ENCODE peak calls at places on chromosome 14, in six cellular contexts. I is activated naive CD4-positive, alpha-beta T cell treated with Interleukin-2 at 50 U/mL for 16 hours; A is gastrocnemius medialis; Y is GM13977; W is stimulated activated CD4-positive, alpha-beta T cell treated with anti-CD3 and anti-CD28 coated beads, TNF-alpha, amount 100 ng/mL, for 24 hours; M is mesenchymal stem cell. R is an unnamed sample.

GRCh38 chr14:77281852-77282251 is 10.8 kb upstream of the NGB start:
- DNase-seq in I (no peak), A (no peak), Y (no peak), W (no peak), M (no peak), R (no peak)

GRCh38 chr14:50013198-50013918 is 103.0 kb downstream of the VCPKMT start:
- DNase-seq in I (no peak), A (no peak), Y (no peak), W (no peak), M (no peak), R (no peak)

GRCh38 chr14:91934554-91935285 is 12.8 kb downstream of the FBLN5 start:
- DNase-seq in I (no peak), A (no peak), Y (no peak), W (no peak), M (no peak), R (no peak)

GRCh38 chr14:55884819-55885218 is 233.4 kb upstream of the PELI2 start:
- DNase-seq in I (no peak), A (no peak), Y (no peak), W (no peak), M (no peak), R (no peak)

GRCh38 chr14:101000711-101001110 is 97.2 kb upstream of the RTL1 start:
- DNase-seq in I (no peak), A (no peak), Y (no peak), W (no peak), M (no peak), R (no peak)

GRCh38 chr14:100893760-100894159 is 9.8 kb downstream of the RTL1 start:
- DNase-seq in I (no peak), A (no peak), Y (no peak), W (no peak), M (no peak), R (no peak)

GRCh38 chr14:72129283-72129682 is 197.1 kb downstream of the RGS6 start:
- DNase-seq in I (no peak), A (no peak), Y (no peak), W (no peak), M (no peak), R (no peak)

GRCh38 chr14:65631040-65631439 is 218.5 kb downstream of the FUT8 start:
- DNase-seq in I (no peak), A (no peak), Y (peak), W (no peak), M (no peak), R (no peak)

GRCh38 chr14:51846631-51847488 is 13.6 kb upstream of the GNG2 start:
- DNase-seq in I (peak), A (no peak), Y (peak), W (peak), M (peak), R (peak)

GRCh38 chr14:104100171-104101085 is 14.9 kb downstream of the ASPG start:
- DNase-seq in I (no peak), A (no peak), Y (no peak), W (no peak), M (no peak), R (no peak)

GRCh38 chr14:105314287-105315185 is at the start of gene PACS2:
- DNase-seq in I (peak), A (peak), Y (peak), W (peak), M (peak), R (peak)

GRCh38 chr14:65304239-65304638 is 108.3 kb upstream of the FUT8 start:
- DNase-seq in I (no peak), A (no peak), Y (no peak), W (no peak), M (no peak), R (no peak)